ENCODE peak calls at places on chromosomes 1 and 21, in eight cellular contexts. I, G, Z, J, U, R, L and F are unnamed samples.

GRCh38 chr1:199512037-199512710 is 515.3 kb upstream of the NR5A2 start:
- DNase-seq in I (no peak), G (no peak), Z (no peak), J (peak), U (no peak), R (no peak), L (no peak), F (no peak)

GRCh38 chr1:233389169-233389568 is 61.6 kb downstream of the MAP3K21 start:
- DNase-seq in I (no peak), G (no peak), Z (no peak), J (no peak), U (no peak), R (no peak), L (no peak), F (no peak)

GRCh38 chr21:19123053-19123452 is 719.5 kb upstream of the TMPRSS15 start:
- DNase-seq in I (peak), G (no peak), Z (no peak), J (no peak), U (no peak), R (no peak), L (no peak), F (no peak)

GRCh38 chr1:66764994-66765578 is 12.8 kb downstream of the DYNLT5 start:
- DNase-seq in I (peak), G (peak), Z (no peak), J (peak), U (peak), R (peak), L (peak), F (peak)

GRCh38 chr1:9798236-9799130 is 25.3 kb downstream of the CLSTN1 start:
- DNase-seq in I (no peak), G (peak), Z (no peak), J (no peak), U (no peak), R (no peak), L (no peak), F (no peak)

GRCh38 chr1:92817986-92818764 is 13.7 kb upstream of the RPL5 start:
- DNase-seq in I (peak), G (no peak), Z (peak), J (peak), U (no peak), R (no peak), L (no peak), F (peak)

GRCh38 chr1:116278541-116278866 is 94.5 kb upstream of the ATP1A1 start:
- DNase-seq in I (no peak), G (no peak), Z (no peak), J (no peak), U (no peak), R (no peak), L (no peak), F (no peak)

GRCh38 chr1:156816561-156817328 is at the start of gene SH2D2A:
- DNase-seq in I (no peak), G (no peak), Z (no peak), J (peak), U (peak), R (peak), L (peak), F (no peak)

GRCh38 chr1:55718758-55719671 is 503.9 kb upstream of the USP24 start:
- DNase-seq in I (no peak), G (peak), Z (no peak), J (no peak), U (no peak), R (no peak), L (no peak), F (no peak)

GRCh38 chr21:39082656-39083376 is 100.4 kb downstream of the PSMG1 start:
- DNase-seq in I (no peak), G (no peak), Z (no peak), J (no peak), U (no peak), R (no peak), L (no peak), F (no peak)

GRCh38 chr1:69497847-69498246 is 69.9 kb upstream of the LRRC7 start:
- DNase-seq in I (no peak), G (no peak), Z (no peak), J (no peak), U (no peak), R (no peak), L (no peak), F (no peak)

GRCh38 chr1:93692983-93693591 is 11.4 kb upstream of the BCAR3 start:
- DNase-seq in I (no peak), G (no peak), Z (no peak), J (no peak), U (peak), R (peak), L (no peak), F (no peak)

GRCh38 chr1:201219481-201220387 is 29.1 kb downstream of the IGFN1 start:
- DNase-seq in I (no peak), G (no peak), Z (no peak), J (no peak), U (no peak), R (peak), L (no peak), F (no peak)

GRCh38 chr1:202662081-202662480 is 48.2 kb downstream of the SYT2 start:
- DNase-seq in I (no peak), G (no peak), Z (no peak), J (no peak), U (no peak), R (no peak), L (no peak), F (no peak)

GRCh38 chr1:32988665-32989064 is 24.1 kb upstream of the RNF19B start:
- DNase-seq in I (no peak), G (no peak), Z (no peak), J (no peak), U (no peak), R (no peak), L (no peak), F (no peak)